ENCODE peak calls at places on chromosomes 11 and 22, in seven cellular contexts. M is HTR-8/SVneo; E is stimulated activated CD8-positive, alpha-beta memory T cell treated with anti-CD3 and anti-CD28 coated beads, Interleukin-7, amount 100 ng/mL, for 48 hours; F is HT1080; X is A549; L is endodermal cell; K is SK-N-DZ. Z is an unnamed sample.

GRCh38 chr22:28021116-28021997 is 102.3 kb upstream of the PITPNB start:
- DNase-seq in M (no peak), E (no peak), F (no peak), X (no peak), L (no peak), K (peak), Z (no peak)

GRCh38 chr11:48055292-48056132 is 75.2 kb downstream of the PTPRJ start:
- DNase-seq in M (no peak), E (peak), F (peak), X (no peak), L (no peak), K (no peak), Z (no peak)

GRCh38 chr11:77199346-77199745 is 71.3 kb downstream of the MYO7A start:
- DNase-seq in M (no peak), E (no peak), F (no peak), X (no peak), L (no peak), K (no peak), Z (no peak)

GRCh38 chr11:76892305-76892704 is 31.6 kb downstream of the ACER3 start:
- DNase-seq in M (no peak), E (no peak), F (no peak), X (no peak), L (no peak), K (no peak), Z (no peak)

GRCh38 chr11:126344291-126344970 is 11.1 kb upstream of the ST3GAL4 start:
- DNase-seq in M (no peak), E (no peak), F (no peak), X (no peak), L (no peak), K (no peak), Z (no peak)

GRCh38 chr11:120977470-120977869 is 46.4 kb upstream of the TBCEL start:
- DNase-seq in M (no peak), E (no peak), F (peak), X (no peak), L (no peak), K (no peak), Z (no peak)

GRCh38 chr22:36881504-36882245 is 20.9 kb downstream of the NCF4 start:
- DNase-seq in M (no peak), E (no peak), F (no peak), X (no peak), L (no peak), K (no peak), Z (no peak)

GRCh38 chr11:79066456-79067354 is 374.1 kb downstream of the TENM4 start:
- DNase-seq in M (no peak), E (no peak), F (no peak), X (no peak), L (peak), K (peak), Z (peak)

GRCh38 chr11:94400075-94400838 is 962 bp downstream of the GPR83 start:
- DNase-seq in M (no peak), E (no peak), F (no peak), X (no peak), L (no peak), K (peak), Z (no peak)

Z was measured in dermis microvascular lymphatic vessel endothelial cell.